ENCODE peak calls at places on chromosomes 7 and 10, in nine cellular contexts. C is activated CD8-positive, alpha-beta memory T cell treated with anti-CD3 and anti-CD28 coated beads, Interleukin-2, amount 10 ng/mL, durations not matched to agents 7 days and 5 days; E is occipital lobe; P is stimulated activated CD8-positive, alpha-beta memory T cell treated with anti-CD3 and anti-CD28 coated beads, Interleukin-15, amount 100 ng/mL, for 1 hour; V is AG04450; D is nephron progenitor cell; N is stimulated activated CD4-positive, alpha-beta T cell treated with anti-CD3 and anti-CD28 coated beads, Interleukin-4, amount 100 ng/mL, for 4 hours; W is AG04449; L is astrocyte. H is an unnamed sample.

GRCh38 chr7:17640730-17641377 is 299.4 kb downstream of the SNX13 start:
- DNase-seq in C (no peak), E (no peak), P (no peak), V (no peak), D (peak; percentile 34), N (no peak), W (no peak), L (no peak), H (no peak)

GRCh38 chr7:134547738-134548054 is 1.2 kb upstream of the AKR1B15 start:
- DNase-seq in C (no peak), E (no peak), P (no peak), V (no peak), D (peak; percentile 77), N (peak; percentile 5), W (no peak), L (peak; percentile 65), H (no peak)

GRCh38 chr10:88728107-88728763 is 22.2 kb downstream of the LIPK start:
- DNase-seq in C (peak; percentile 56), E (no peak), P (no peak), V (no peak), D (peak; percentile 29), N (peak; percentile 14), W (no peak), L (no peak), H (peak; percentile 97)

GRCh38 chr10:127410030-127410429 is 139.1 kb upstream of the NPS start:
- DNase-seq in C (no peak), E (no peak), P (no peak), V (no peak), D (no peak), N (no peak), W (no peak), L (no peak), H (no peak)

GRCh38 chr7:17912536-17913235 is 27.6 kb downstream of the SNX13 start:
- DNase-seq in C (no peak), E (no peak), P (no peak), V (no peak), D (no peak), N (no peak), W (no peak), L (no peak), H (no peak)

GRCh38 chr10:14736043-14736442 is 38.7 kb downstream of the FAM107B start:
- DNase-seq in C (no peak), E (no peak), P (no peak), V (no peak), D (no peak), N (no peak), W (no peak), L (no peak), H (no peak)

GRCh38 chr7:50393076-50393475 is 57.1 kb downstream of the FIGNL1 start:
- DNase-seq in C (peak; percentile 65), E (no peak), P (peak; percentile 32), V (no peak), D (no peak), N (no peak), W (no peak), L (no peak), H (no peak)

GRCh38 chr7:97043281-97043680 is 18.6 kb upstream of the DLX5 start:
- DNase-seq in C (no peak), E (no peak), P (no peak), V (no peak), D (no peak), N (no peak), W (peak; percentile 1), L (no peak), H (no peak)

GRCh38 chr10:121610798-121611325 is 12.6 kb upstream of the FGFR2 start:
- DNase-seq in C (no peak), E (no peak), P (no peak), V (no peak), D (no peak), N (no peak), W (no peak), L (no peak), H (no peak)

GRCh38 chr7:152675761-152676636 is at the start of gene XRCC2:
- DNase-seq in C (peak; percentile 94), E (peak; percentile 85), P (peak; percentile 89), V (peak; percentile 59), D (peak; percentile 96), N (peak; percentile 97), W (no peak), L (peak; percentile 56), H (peak; percentile 90)

GRCh38 chr10:32190890-32191491 is 134.8 kb upstream of the KIF5B start:
- DNase-seq in C (no peak), E (no peak), P (no peak), V (no peak), D (no peak), N (no peak), W (no peak), L (no peak), H (no peak)

H was measured in H9.